ENCODE peak calls at places on chromosome X, in six cellular contexts. P is spleen, M is AG04450, V is left ventricle myocardium inferior, L is HCT116, W is right lobe of liver. J is an unnamed sample.

GRCh38 chrX:15758140-15758539 is 20.1 kb downstream of the CA5B start:
- DNase-seq in W (no peak), L (no peak), P (no peak), V (no peak), M (no peak), J (no peak)

GRCh38 chrX:53714580-53715335 is 28.2 kb upstream of the HUWE1 start:
- DNase-seq in W (no peak), V (no peak), P (no peak), M (no peak), L (peak), J (no peak)

GRCh38 chrX:1224954-1225353 is 12.5 kb upstream of the CRLF2 start:
- DNase-seq in V (no peak), W (no peak), M (no peak), P (no peak), L (no peak), J (no peak)

GRCh38 chrX:23742174-23742692 is 843 bp downstream of the ACOT9 start:
- DNase-seq in P (no peak), V (no peak), L (no peak), W (no peak), M (no peak), J (peak)

GRCh38 chrX:14352511-14352910 is 176.8 kb upstream of the GLRA2 start:
- DNase-seq in V (no peak), L (no peak), M (no peak), W (no peak), P (no peak), J (no peak)

GRCh38 chrX:79413009-79413408 is 45.9 kb upstream of the ITM2A start:
- DNase-seq in P (no peak), V (no peak), W (no peak), L (no peak), M (no peak), J (no peak)

GRCh38 chrX:12971282-12972003 is 3.5 kb upstream of the TMSB4X start:
- DNase-seq in V (peak), P (peak), W (peak), L (no peak), M (no peak), J (peak)

GRCh38 chrX:25737540-25737939 is 400.6 kb upstream of the MAGEB18 start:
- DNase-seq in P (no peak), V (no peak), W (no peak), L (no peak), M (peak), J (no peak)

GRCh38 chrX:134727363-134727762 is 69.1 kb upstream of the PLAC1 start:
- DNase-seq in V (no peak), M (no peak), L (no peak), W (no peak), P (no peak), J (no peak)

GRCh38 chrX:139708067-139708466 is at the start of gene MCF2:
- DNase-seq in M (no peak), P (no peak), W (no peak), V (no peak), L (no peak), J (no peak)

GRCh38 chrX:97743014-97743413 is 859.3 kb downstream of the RPA4 start:
- DNase-seq in V (no peak), P (no peak), M (no peak), L (no peak), W (no peak), J (no peak)

GRCh38 chrX:41785685-41786084 is 61.7 kb downstream of the GPR82 start:
- DNase-seq in P (no peak), W (no peak), M (no peak), V (no peak), L (no peak), J (no peak)

GRCh38 chrX:24646745-24647182 is 383 bp downstream of the PCYT1B start:
- DNase-seq in M (no peak), V (no peak), P (no peak), L (no peak), W (no peak), J (no peak)

GRCh38 chrX:42748067-42748850 is 29.7 kb downstream of the PPP1R2C start:
- DNase-seq in L (no peak), W (no peak), M (no peak), V (no peak), P (no peak), J (no peak)

GRCh38 chrX:19361701-19362100 is 18.0 kb downstream of the PDHA1 start:
- DNase-seq in L (no peak), P (no peak), W (no peak), M (no peak), V (no peak), J (no peak)

GRCh38 chrX:298993-299392 is 17.8 kb downstream of the PLCXD1 start:
- DNase-seq in L (no peak), W (peak), V (no peak), M (no peak), P (peak), J (no peak)

GRCh38 chrX:31227250-31227649 is 155.4 kb upstream of the FTHL17 start:
- DNase-seq in M (no peak), V (no peak), W (no peak), P (no peak), L (no peak), J (no peak)

GRCh38 chrX:14873676-14874049 is 442 bp downstream of the MOSPD2 start:
- DNase-seq in M (no peak), W (no peak), L (no peak), P (no peak), V (no peak), J (no peak)

GRCh38 chrX:37405954-37406353 is 56.8 kb downstream of the PRRG1 start:
- DNase-seq in V (no peak), M (peak), W (no peak), L (no peak), P (no peak), J (no peak)

GRCh38 chrX:100883654-100884053 is 9.5 kb upstream of the NOX1 start:
- DNase-seq in M (no peak), V (no peak), W (no peak), P (no peak), L (no peak), J (no peak)

GRCh38 chrX:1873671-1874070 is 258.8 kb downstream of the ASMT start:
- DNase-seq in V (no peak), P (no peak), M (no peak), L (no peak), W (no peak), J (no peak)

GRCh38 chrX:30900227-30900626 is 11.2 kb upstream of the TAB3 start:
- DNase-seq in W (no peak), M (no peak), L (no peak), V (no peak), P (no peak), J (no peak)

GRCh38 chrX:40176979-40177430 is 79.2 kb upstream of the BCOR start:
- DNase-seq in V (no peak), L (no peak), W (peak), M (no peak), P (peak), J (no peak)
- H3K27ac ChIP-seq in V (peak), L (peak), W (peak), M (no peak), P (peak), J (peak)

GRCh38 chrX:107677501-107677901 is 49.2 kb downstream of the PRPS1 start:
- DNase-seq in W (no peak), M (no peak), L (no peak), V (no peak), P (no peak), J (no peak)
- H3K4me3 ChIP-seq in W (no peak), M (no peak), L (peak), V (peak), P (no peak), J (peak)

DNA sequence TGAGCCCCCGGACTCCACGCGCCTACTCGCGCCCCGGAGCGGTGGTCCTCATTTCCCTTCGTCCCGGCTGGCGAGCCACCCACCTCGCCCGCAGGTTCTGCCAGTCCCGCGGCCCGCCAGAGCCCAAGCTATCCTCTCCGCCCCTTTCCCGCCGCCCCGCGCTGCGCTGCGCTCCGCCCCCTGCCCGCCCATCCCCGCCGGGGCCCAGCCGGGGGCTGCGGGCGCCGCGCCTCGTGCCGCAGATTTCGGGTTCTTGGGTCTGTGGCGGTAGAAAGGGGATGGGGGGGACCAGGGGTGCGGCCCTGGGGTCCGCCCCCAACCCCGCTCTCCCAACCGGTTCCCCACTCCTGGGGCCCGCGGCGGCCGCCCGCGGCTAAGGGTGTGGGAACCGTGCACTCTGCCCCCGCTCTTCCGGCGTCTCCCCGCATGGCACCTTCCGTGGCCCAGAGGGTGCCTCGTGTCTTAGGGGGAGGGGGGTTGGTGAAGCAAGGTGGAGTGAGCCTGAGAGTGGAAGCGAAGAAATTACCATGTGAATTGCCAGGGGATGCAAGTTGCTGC is 650.8 kb upstream of the DIPK2B start:
- DNase-seq in M (no peak), V (no peak), W (no peak), P (peak), L (peak), J (no peak)
- H3K27ac ChIP-seq in M (no peak), V (no peak), W (no peak), P (no peak), L (peak), J (no peak)

GRCh38 chrX:104098151-104098808 is 14.0 kb upstream of the ZCCHC18 start:
- DNase-seq in V (no peak), P (no peak), W (no peak), L (peak), M (peak), J (no peak)
- H3K4me3 ChIP-seq in V (no peak), P (no peak), W (no peak), L (no peak), M (no peak), J (no peak)

J was measured in tibial artery.